ENCODE peak calls at places on chromosomes 12 and 14, in nine cellular contexts. S is ovary, W is H1, I is SK-N-SH, D is sigmoid colon, C is stomach, N is A549, P is suprapubic skin, Q is tibial nerve. F is an unnamed sample.

GRCh38 chr14:101125719-101126375 is 222.3 kb upstream of the RTL1 start:
- DNase-seq in S (no peak), W (peak; percentile 27), I (no peak), D (peak; percentile 55), C (peak; percentile 15), N (no peak), P (peak; percentile 60), Q (no peak), F (no peak)

GRCh38 chr12:63319386-63319785 is 168.4 kb upstream of the AVPR1A start:
- DNase-seq in S (no peak), W (no peak), I (no peak), D (no peak), C (no peak), N (peak; percentile 12), P (no peak), Q (no peak), F (no peak)

GRCh38 chr14:52910597-52910996 is 40.3 kb downstream of the FERMT2 start:
- DNase-seq in S (no peak), W (no peak), I (no peak), D (no peak), C (no peak), N (no peak), P (no peak), Q (no peak), F (no peak)

GRCh38 chr12:95605087-95605486 is 53.8 kb upstream of the USP44 start:
- DNase-seq in S (no peak), W (no peak), I (no peak), D (no peak), C (no peak), N (no peak), P (no peak), Q (no peak), F (no peak)

GRCh38 chr14:102058146-102058545 is 28.7 kb downstream of the HSP90AA1 start:
- DNase-seq in S (no peak), W (no peak), I (no peak), D (no peak), C (no peak), N (no peak), P (no peak), Q (no peak), F (no peak)

GRCh38 chr14:100786131-100786530 is 39.8 kb upstream of the MEG3 start:
- DNase-seq in S (no peak), W (no peak), I (no peak), D (no peak), C (no peak), N (no peak), P (no peak), Q (no peak), F (no peak)

GRCh38 chr12:39427360-39427808 is 15.5 kb downstream of the KIF21A start:
- DNase-seq in S (no peak), W (no peak), I (no peak), D (no peak), C (no peak), N (no peak), P (no peak), Q (no peak), F (no peak)

GRCh38 chr12:109084425-109084824 is 8.8 kb downstream of the ALKBH2 start:
- DNase-seq in S (no peak), W (no peak), I (no peak), D (no peak), C (no peak), N (no peak), P (no peak), Q (no peak), F (no peak)

GRCh38 chr14:103897075-103897947 is 30.9 kb upstream of the TDRD9 start:
- DNase-seq in S (no peak), W (no peak), I (no peak), D (peak; percentile 83), C (peak; percentile 93), N (no peak), P (no peak), Q (no peak), F (no peak)

GRCh38 chr14:100051103-100051502 is 14.1 kb upstream of the EVL start:
- DNase-seq in S (no peak), W (no peak), I (no peak), D (no peak), C (no peak), N (no peak), P (no peak), Q (no peak), F (no peak)

GRCh38 chr12:12975322-12976077 is 23.5 kb upstream of the GPRC5D start:
- DNase-seq in S (no peak), W (no peak), I (peak; percentile 12), D (no peak), C (peak; percentile 46), N (peak; percentile 61), P (no peak), Q (no peak), F (peak; percentile 36)

GRCh38 chr12:92234533-92234932 is 88.9 kb upstream of the BTG1 start:
- DNase-seq in S (no peak), W (no peak), I (no peak), D (no peak), C (no peak), N (no peak), P (no peak), Q (no peak), F (no peak)

GRCh38 chr12:22043943-22044342 is 2.1 kb upstream of the CMAS start:
- DNase-seq in S (no peak), W (no peak), I (no peak), D (no peak), C (no peak), N (no peak), P (no peak), Q (no peak), F (no peak)

GRCh38 chr12:31267966-31268365 is 58.0 kb downstream of the SINHCAF start:
- DNase-seq in S (no peak), W (no peak), I (no peak), D (no peak), C (no peak), N (no peak), P (no peak), Q (no peak), F (no peak)

GRCh38 chr14:85437143-85437542 is 92.8 kb upstream of the FLRT2 start:
- DNase-seq in S (no peak), W (no peak), I (no peak), D (no peak), C (no peak), N (peak; percentile 41), P (no peak), Q (no peak), F (no peak)

DNA sequence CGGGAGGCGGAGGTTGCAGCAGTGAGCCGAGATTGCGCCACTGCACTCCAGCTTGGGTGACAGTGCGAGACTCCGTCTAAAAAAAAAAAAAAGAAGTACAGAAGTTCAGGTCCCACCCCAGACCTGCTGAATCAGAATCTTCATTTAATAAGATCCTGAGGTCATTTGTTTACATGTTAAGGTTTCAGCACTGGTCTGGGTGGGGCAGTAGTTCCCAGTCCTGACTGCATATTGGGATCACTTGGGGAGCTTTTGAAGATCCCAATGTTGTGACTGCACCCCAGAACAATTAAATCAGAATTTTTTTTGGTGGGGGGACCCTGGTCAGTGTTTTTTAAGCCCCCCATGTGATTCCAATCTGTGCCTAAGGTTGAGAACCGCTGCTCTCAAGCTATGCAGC is 11.7 kb upstream of the COL2A1 start:
- DNase-seq in S (no peak), W (no peak), I (no peak), D (no peak), C (no peak), N (no peak), P (no peak), Q (no peak), F (no peak)
- TF ChIP-seq EP300 in S (no peak), W (no peak), I (no peak), D (no peak), C (no peak), N (no peak), P (no peak), Q (no peak), F (no peak)

DNA sequence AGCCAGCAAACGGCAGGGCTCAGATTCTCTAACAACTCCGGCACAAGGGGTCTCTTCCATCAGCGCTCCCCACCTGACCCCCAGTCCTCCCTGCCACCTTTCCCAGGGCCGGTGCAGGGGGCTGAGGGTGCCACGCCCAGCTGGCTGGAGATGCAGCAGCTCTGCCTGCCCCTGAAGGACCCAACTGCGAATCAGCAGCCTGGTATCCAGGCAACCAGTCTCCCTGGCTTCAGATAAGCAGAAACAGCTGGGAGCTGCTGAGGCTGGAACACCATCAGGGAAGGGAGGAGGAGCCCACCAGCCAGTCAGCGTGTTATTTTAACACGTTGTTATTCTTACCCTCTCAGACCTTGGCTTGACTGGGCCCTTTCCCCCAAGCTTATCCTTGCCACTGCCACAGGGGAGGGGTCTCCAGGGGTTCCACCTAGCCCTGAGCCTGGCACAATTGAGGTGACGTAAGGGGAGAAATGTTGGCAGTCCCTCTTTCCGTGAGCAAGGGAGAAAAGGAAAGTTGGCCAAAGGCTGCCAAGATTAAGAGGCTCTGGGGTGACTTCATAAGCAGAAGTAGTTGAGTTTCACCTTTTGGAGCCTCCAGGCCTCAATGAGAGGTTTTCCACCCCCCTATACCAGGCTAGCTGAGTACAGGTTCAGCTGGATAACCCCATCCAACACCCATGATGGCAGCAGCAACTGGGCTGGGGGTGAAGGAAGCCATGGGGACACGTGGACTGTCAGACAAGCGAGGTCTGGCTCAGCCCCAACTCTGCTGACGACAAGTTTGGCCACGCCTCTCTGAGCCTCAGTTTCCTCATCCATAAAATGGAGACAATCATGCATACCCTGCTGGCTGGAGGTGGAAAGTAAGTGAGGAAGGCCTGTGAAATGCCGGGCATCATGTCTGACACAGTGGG is 91.1 kb downstream of the IRF2BPL start:
- DNase-seq in S (peak; percentile 81), W (no peak), I (peak; percentile 93), D (no peak), C (peak; percentile 39), N (no peak), P (no peak), Q (no peak), F (no peak)
- TF ChIP-seq EP300 in S (no peak), W (no peak), I (no peak), D (no peak), C (no peak), N (no peak), P (no peak), Q (no peak), F (no peak)

DNA sequence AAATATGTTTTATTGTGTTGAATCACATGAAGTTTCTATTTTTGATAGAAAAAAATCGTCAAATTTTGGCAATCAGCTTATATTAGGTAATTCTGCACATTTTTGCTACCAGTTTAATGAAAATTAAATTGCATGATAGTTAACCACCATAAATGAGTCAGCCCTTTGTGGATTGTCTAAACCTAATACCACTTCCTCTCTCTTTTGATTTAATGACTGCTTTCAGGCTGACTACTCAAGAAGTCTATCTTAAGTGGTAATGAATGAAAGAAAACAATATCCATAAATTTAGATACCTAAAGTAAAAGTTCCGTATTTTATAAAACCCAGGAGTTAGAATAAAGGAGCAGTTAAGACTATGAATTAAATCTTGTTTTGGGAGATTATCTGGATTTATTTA is 450.5 kb downstream of the TMEM117 start:
- DNase-seq in S (no peak), W (no peak), I (no peak), D (no peak), C (no peak), N (no peak), P (no peak), Q (no peak), F (no peak)
- TF ChIP-seq EP300 in S (no peak), W (no peak), I (no peak), D (no peak), C (no peak), N (no peak), P (no peak), Q (no peak), F (no peak)

DNA sequence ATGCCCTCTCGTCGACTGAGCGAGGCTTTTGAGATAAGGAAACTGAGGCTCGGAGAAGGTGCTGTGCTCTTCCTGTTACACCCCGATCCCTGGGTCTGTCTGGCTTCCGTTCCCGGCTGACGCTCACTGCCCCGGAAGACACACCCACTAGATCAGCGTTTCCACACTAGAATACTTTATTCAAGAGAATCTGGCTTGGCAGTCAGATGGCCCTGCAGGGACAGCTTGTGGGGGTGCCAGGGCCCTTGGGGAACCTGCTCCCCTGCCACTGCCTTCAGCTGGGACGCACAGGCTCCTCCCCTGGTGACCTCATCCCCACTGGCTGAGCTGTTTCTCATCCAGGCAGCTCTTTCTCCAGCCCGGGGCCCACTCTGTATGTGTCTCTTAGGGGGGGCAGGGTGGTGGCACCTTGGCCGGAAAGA is 13.7 kb downstream of the PGF start:
- DNase-seq in S (no peak), W (no peak), I (no peak), D (peak; percentile 84), C (no peak), N (no peak), P (no peak), Q (no peak), F (no peak)
- TF ChIP-seq EP300 in S (no peak), W (no peak), I (no peak), D (no peak), C (no peak), N (no peak), P (no peak), Q (peak; percentile 33), F (no peak)